ENCODE peak calls at places on chromosomes 5 and 9, in seven cellular contexts. One of them, this sample, is unnamed.

GRCh38 chr9:104860280-104860679 is 67.7 kb downstream of the ABCA1 start:
- DNase-seq in HCT116: no peak
- DNase-seq in H1: no peak
- DNase-seq in SK-N-SH: no peak
- DNase-seq in K562: no peak
- DNase-seq in GM12878: no peak
- DNase-seq in HepG2: no peak
- DNase-seq in this sample: no peak

GRCh38 chr5:106876665-106877194 is 794.0 kb downstream of the EFNA5 start:
- DNase-seq in K562: no peak
- DNase-seq in HepG2: peak
- DNase-seq in H1: peak
- DNase-seq in GM12878: no peak
- DNase-seq in HCT116: no peak
- DNase-seq in SK-N-SH: no peak
- DNase-seq in this sample: no peak

GRCh38 chr9:38160613-38161215 is 91.7 kb upstream of the SHB start:
- DNase-seq in K562: peak
- DNase-seq in GM12878: no peak
- DNase-seq in HepG2: peak
- DNase-seq in HCT116: peak
- DNase-seq in H1: peak
- DNase-seq in SK-N-SH: peak
- DNase-seq in this sample: no peak

GRCh38 chr5:3356016-3356415 is 239.6 kb upstream of the IRX1 start:
- DNase-seq in HepG2: no peak
- DNase-seq in GM12878: no peak
- DNase-seq in SK-N-SH: no peak
- DNase-seq in K562: no peak
- DNase-seq in HCT116: no peak
- DNase-seq in H1: no peak
- DNase-seq in this sample: no peak

GRCh38 chr9:116646661-116647514 is 40.2 kb upstream of the TRIM32 start:
- DNase-seq in GM12878: no peak
- DNase-seq in HCT116: peak
- DNase-seq in H1: no peak
- DNase-seq in K562: peak
- DNase-seq in SK-N-SH: peak
- DNase-seq in HepG2: peak
- DNase-seq in this sample: peak

GRCh38 chr5:125125031-125125823 is 378.8 kb upstream of the ZNF608 start:
- DNase-seq in HepG2: no peak
- DNase-seq in K562: no peak
- DNase-seq in GM12878: no peak
- DNase-seq in HCT116: no peak
- DNase-seq in SK-N-SH: no peak
- DNase-seq in H1: no peak
- DNase-seq in this sample: peak

GRCh38 chr9:77997611-77998349 is 33.8 kb downstream of the GNAQ start:
- DNase-seq in K562: no peak
- DNase-seq in HCT116: no peak
- DNase-seq in GM12878: no peak
- DNase-seq in H1: no peak
- DNase-seq in HepG2: no peak
- DNase-seq in SK-N-SH: peak
- DNase-seq in this sample: no peak

GRCh38 chr5:178454821-178455479 is 135.2 kb downstream of the COL23A1 start:
- DNase-seq in HepG2: no peak
- DNase-seq in K562: no peak
- DNase-seq in HCT116: no peak
- DNase-seq in H1: no peak
- DNase-seq in GM12878: no peak
- DNase-seq in SK-N-SH: no peak
- DNase-seq in this sample: no peak

GRCh38 chr5:137291031-137291430 is 208.1 kb downstream of the SPOCK1 start:
- DNase-seq in SK-N-SH: no peak
- DNase-seq in HepG2: no peak
- DNase-seq in GM12878: no peak
- DNase-seq in H1: peak
- DNase-seq in HCT116: no peak
- DNase-seq in K562: no peak
- DNase-seq in this sample: no peak

DNA sequence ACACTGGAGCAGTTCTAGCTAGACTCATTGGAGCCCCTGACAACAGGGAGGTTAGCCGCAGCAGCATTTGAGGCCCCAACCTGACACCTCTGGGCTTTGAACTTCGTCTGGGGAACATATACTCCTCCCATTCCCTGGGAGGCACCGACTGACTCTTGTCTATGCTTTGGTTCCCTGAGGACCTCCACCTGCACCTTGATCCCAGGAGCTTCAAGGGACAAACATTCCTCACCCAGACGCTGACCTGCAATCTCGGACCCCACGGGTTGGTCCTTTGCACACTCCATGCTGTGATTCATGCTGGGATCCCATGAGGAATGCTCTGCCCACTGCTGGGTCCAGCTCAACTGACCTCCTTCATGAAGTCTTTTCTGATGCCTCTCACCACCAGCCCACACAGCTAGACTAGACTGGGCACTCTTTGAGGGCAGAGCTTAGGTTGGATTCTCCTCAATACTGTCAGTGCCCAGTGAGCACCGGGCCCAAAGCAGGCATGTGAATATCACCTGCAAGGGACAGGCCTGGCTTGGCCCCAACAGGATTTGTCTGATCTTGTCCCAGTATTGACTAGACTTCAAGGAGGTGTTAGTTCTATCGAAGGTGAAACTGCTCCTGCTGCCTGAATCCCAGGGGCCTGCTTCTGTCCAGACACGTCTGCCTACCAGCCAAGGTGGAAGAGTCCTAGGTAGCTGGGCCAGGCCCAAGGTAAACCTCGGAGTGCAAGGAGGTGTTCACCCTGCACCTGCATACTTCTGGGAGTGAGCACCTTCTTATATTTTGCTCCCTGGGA is 51.8 kb upstream of the ZBTB43 start:
- DNase-seq in SK-N-SH: no peak
- DNase-seq in H1: peak
- DNase-seq in GM12878: no peak
- DNase-seq in K562: no peak
- DNase-seq in HepG2: no peak
- DNase-seq in HCT116: no peak
- DNase-seq in this sample: no peak
- TF ChIP-seq JUND in SK-N-SH: no peak
- TF ChIP-seq JUND in H1: no peak
- TF ChIP-seq JUND in GM12878: no peak
- TF ChIP-seq JUND in K562: no peak
- TF ChIP-seq JUND in HepG2: no peak
- TF ChIP-seq JUND in HCT116: no peak
- TF ChIP-seq JUND in this sample: no peak

DNA sequence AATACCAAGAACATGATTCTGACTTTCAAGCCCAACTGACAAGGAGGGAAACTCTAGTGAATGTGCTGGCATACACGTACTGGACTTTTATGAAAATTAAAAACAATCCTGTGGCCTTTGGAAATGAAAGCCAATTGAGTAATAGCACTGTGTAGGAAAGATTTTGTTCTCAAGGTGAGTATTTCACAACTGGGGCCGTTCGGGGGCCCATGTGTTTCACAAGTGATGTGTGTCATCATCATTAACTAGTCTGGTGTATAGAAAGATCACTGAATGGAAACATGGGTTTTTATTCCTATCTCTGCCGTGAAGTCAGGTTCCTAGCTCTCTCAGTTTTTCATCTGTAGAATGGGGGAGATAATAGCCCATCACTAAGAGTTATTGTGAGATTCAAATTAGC is 605.0 kb upstream of the CLINT1 start:
- DNase-seq in H1: no peak
- DNase-seq in HepG2: peak
- DNase-seq in K562: no peak
- DNase-seq in SK-N-SH: no peak
- DNase-seq in GM12878: no peak
- DNase-seq in HCT116: no peak
- DNase-seq in this sample: no peak
- TF ChIP-seq JUND in H1: no peak
- TF ChIP-seq JUND in HepG2: peak
- TF ChIP-seq JUND in K562: no peak
- TF ChIP-seq JUND in SK-N-SH: no peak
- TF ChIP-seq JUND in GM12878: no peak
- TF ChIP-seq JUND in HCT116: no peak
- TF ChIP-seq JUND in this sample: no peak

GRCh38 chr9:89666364-89666763 is 61.6 kb downstream of the GADD45G start:
- DNase-seq in HepG2: no peak
- DNase-seq in H1: no peak
- DNase-seq in GM12878: no peak
- DNase-seq in K562: no peak
- DNase-seq in SK-N-SH: no peak
- DNase-seq in HCT116: no peak
- DNase-seq in this sample: no peak

GRCh38 chr9:89666950-89667349 is 62.1 kb downstream of the GADD45G start:
- DNase-seq in GM12878: no peak
- DNase-seq in SK-N-SH: no peak
- DNase-seq in H1: no peak
- DNase-seq in HepG2: no peak
- DNase-seq in K562: no peak
- DNase-seq in HCT116: no peak
- DNase-seq in this sample: no peak

GRCh38 chr9:89669361-89669842 is 64.6 kb downstream of the GADD45G start:
- DNase-seq in HepG2: peak
- DNase-seq in K562: no peak
- DNase-seq in H1: no peak
- DNase-seq in GM12878: no peak
- DNase-seq in SK-N-SH: no peak
- DNase-seq in HCT116: no peak
- DNase-seq in this sample: no peak

GRCh38 chr9:89668216-89668867 is 63.5 kb downstream of the GADD45G start:
- DNase-seq in H1: no peak
- DNase-seq in HepG2: no peak
- DNase-seq in GM12878: no peak
- DNase-seq in HCT116: no peak
- DNase-seq in SK-N-SH: no peak
- DNase-seq in K562: no peak
- DNase-seq in this sample: no peak

GRCh38 chr9:89667730-89668129 is 62.9 kb downstream of the GADD45G start:
- DNase-seq in HCT116: no peak
- DNase-seq in H1: no peak
- DNase-seq in K562: no peak
- DNase-seq in GM12878: no peak
- DNase-seq in SK-N-SH: no peak
- DNase-seq in HepG2: no peak
- DNase-seq in this sample: no peak
- TF ChIP-seq JUND in HCT116: no peak
- TF ChIP-seq JUND in H1: no peak
- TF ChIP-seq JUND in K562: no peak
- TF ChIP-seq JUND in GM12878: no peak
- TF ChIP-seq JUND in SK-N-SH: no peak
- TF ChIP-seq JUND in HepG2: no peak
- TF ChIP-seq JUND in this sample: no peak

GRCh38 chr9:84512493-84512892 is 157.0 kb upstream of the NTRK2 start:
- DNase-seq in K562: no peak
- DNase-seq in HCT116: no peak
- DNase-seq in GM12878: no peak
- DNase-seq in HepG2: no peak
- DNase-seq in SK-N-SH: no peak
- DNase-seq in H1: no peak
- DNase-seq in this sample: no peak
- TF ChIP-seq JUND in K562: no peak
- TF ChIP-seq JUND in HCT116: no peak
- TF ChIP-seq JUND in GM12878: no peak
- TF ChIP-seq JUND in HepG2: no peak
- TF ChIP-seq JUND in SK-N-SH: no peak
- TF ChIP-seq JUND in H1: no peak
- TF ChIP-seq JUND in this sample: no peak

GRCh38 chr5:141260458-141261237 is 15.5 kb downstream of the PCDHB15 start:
- DNase-seq in SK-N-SH: no peak
- DNase-seq in HepG2: no peak
- DNase-seq in GM12878: no peak
- DNase-seq in H1: no peak
- DNase-seq in HCT116: no peak
- DNase-seq in K562: no peak
- DNase-seq in this sample: no peak
- TF ChIP-seq JUND in SK-N-SH: no peak
- TF ChIP-seq JUND in HepG2: no peak
- TF ChIP-seq JUND in GM12878: no peak
- TF ChIP-seq JUND in H1: no peak
- TF ChIP-seq JUND in HCT116: no peak
- TF ChIP-seq JUND in K562: no peak
- TF ChIP-seq JUND in this sample: no peak

GRCh38 chr5:74143724-74144330 is 496.7 kb downstream of the ENC1 start:
- DNase-seq in K562: peak
- DNase-seq in GM12878: no peak
- DNase-seq in HepG2: no peak
- DNase-seq in H1: no peak
- DNase-seq in HCT116: no peak
- DNase-seq in SK-N-SH: no peak
- DNase-seq in this sample: no peak

GRCh38 chr5:74154526-74154925 is 486.0 kb downstream of the ENC1 start:
- DNase-seq in H1: no peak
- DNase-seq in K562: no peak
- DNase-seq in HCT116: no peak
- DNase-seq in SK-N-SH: no peak
- DNase-seq in GM12878: no peak
- DNase-seq in HepG2: no peak
- DNase-seq in this sample: no peak

GRCh38 chr5:74148321-74148720 is 492.2 kb downstream of the ENC1 start:
- DNase-seq in H1: no peak
- DNase-seq in HepG2: no peak
- DNase-seq in HCT116: no peak
- DNase-seq in K562: no peak
- DNase-seq in SK-N-SH: no peak
- DNase-seq in GM12878: no peak
- DNase-seq in this sample: no peak

GRCh38 chr5:74145904-74146303 is 494.6 kb downstream of the ENC1 start:
- DNase-seq in SK-N-SH: no peak
- DNase-seq in K562: no peak
- DNase-seq in GM12878: no peak
- DNase-seq in HCT116: no peak
- DNase-seq in H1: no peak
- DNase-seq in HepG2: no peak
- DNase-seq in this sample: no peak

GRCh38 chr5:74149395-74149794 is 491.1 kb downstream of the ENC1 start:
- DNase-seq in SK-N-SH: no peak
- DNase-seq in H1: no peak
- DNase-seq in K562: no peak
- DNase-seq in GM12878: no peak
- DNase-seq in HepG2: no peak
- DNase-seq in HCT116: no peak
- DNase-seq in this sample: peak
- TF ChIP-seq JUND in SK-N-SH: no peak
- TF ChIP-seq JUND in H1: no peak
- TF ChIP-seq JUND in K562: no peak
- TF ChIP-seq JUND in GM12878: no peak
- TF ChIP-seq JUND in HepG2: no peak
- TF ChIP-seq JUND in HCT116: no peak
- TF ChIP-seq JUND in this sample: no peak

GRCh38 chr5:143019614-143020515 is 249.7 kb downstream of the ARHGAP26 start:
- DNase-seq in SK-N-SH: no peak
- DNase-seq in H1: no peak
- DNase-seq in GM12878: peak
- DNase-seq in HCT116: no peak
- DNase-seq in HepG2: no peak
- DNase-seq in K562: no peak
- DNase-seq in this sample: no peak
- TF ChIP-seq JUND in SK-N-SH: no peak
- TF ChIP-seq JUND in H1: no peak
- TF ChIP-seq JUND in GM12878: peak
- TF ChIP-seq JUND in HCT116: no peak
- TF ChIP-seq JUND in HepG2: no peak
- TF ChIP-seq JUND in K562: no peak
- TF ChIP-seq JUND in this sample: no peak

GRCh38 chr5:97009212-97009898 is 73.5 kb downstream of the LNPEP start:
- DNase-seq in H1: no peak
- DNase-seq in K562: peak
- DNase-seq in HepG2: no peak
- DNase-seq in SK-N-SH: peak
- DNase-seq in GM12878: peak
- DNase-seq in HCT116: no peak
- DNase-seq in this sample: no peak
- TF ChIP-seq JUND in H1: no peak
- TF ChIP-seq JUND in K562: no peak
- TF ChIP-seq JUND in HepG2: no peak
- TF ChIP-seq JUND in SK-N-SH: no peak
- TF ChIP-seq JUND in GM12878: no peak
- TF ChIP-seq JUND in HCT116: no peak
- TF ChIP-seq JUND in this sample: no peak